ENCODE peak calls at places on chromosome 14, in four cellular contexts. G, R, A and I are unnamed samples.

GRCh38 chr14:36313898-36314297 is 6.5 kb downstream of the MBIP start:
- DNase-seq in G (no peak), R (no peak), A (no peak), I (no peak)

GRCh38 chr14:36519431-36520321 is at the start of gene NKX2-1:
- DNase-seq in G (no peak), R (no peak), A (no peak), I (no peak)

GRCh38 chr14:82740547-82740946 is 1206.9 kb upstream of the SEL1L start:
- DNase-seq in G (no peak), R (no peak), A (no peak), I (no peak)

GRCh38 chr14:70809238-70810214 is at the start of gene MAP3K9:
- DNase-seq in G (peak; percentile 54), R (peak; percentile 95), A (peak; percentile 75), I (no peak)

GRCh38 chr14:55837467-55837866 is 257.5 kb downstream of the KTN1 start:
- DNase-seq in G (no peak), R (no peak), A (no peak), I (no peak)

GRCh38 chr14:99601301-99601945 is 2.6 kb downstream of the CCDC85C start:
- DNase-seq in G (peak; percentile 79), R (no peak), A (no peak), I (no peak)

GRCh38 chr14:26872930-26873470 is 275.2 kb upstream of the NOVA1 start:
- DNase-seq in G (no peak), R (no peak), A (no peak), I (no peak)

GRCh38 chr14:54805080-54805479 is 97.5 kb downstream of the GCH1 start:
- DNase-seq in G (no peak), R (no peak), A (no peak), I (no peak)

GRCh38 chr14:36521598-36522345 is 1.7 kb upstream of the NKX2-1 start:
- DNase-seq in G (no peak), R (no peak), A (no peak), I (no peak)

GRCh38 chr14:22523283-22523682 is 65.7 kb downstream of the DAD1 start:
- DNase-seq in G (no peak), R (no peak), A (no peak), I (no peak)

GRCh38 chr14:22520235-22520634 is 68.8 kb downstream of the DAD1 start:
- DNase-seq in G (no peak), R (peak; percentile 47), A (no peak), I (peak; percentile 34)

GRCh38 chr14:22524105-22524783 is 64.8 kb downstream of the DAD1 start:
- DNase-seq in G (no peak), R (no peak), A (no peak), I (no peak)

GRCh38 chr14:22520786-22521185 is 68.2 kb downstream of the DAD1 start:
- DNase-seq in G (no peak), R (no peak), A (no peak), I (no peak)

GRCh38 chr14:22521449-22522239 is 67.4 kb downstream of the DAD1 start:
- DNase-seq in G (no peak), R (no peak), A (no peak), I (no peak)
- H3K4me3 ChIP-seq in G (no peak overlapping the region), R (no peak overlapping the region), A (no peak overlapping the region), I (no peak overlapping the region)

GRCh38 chr14:77120771-77121743 is 20.5 kb downstream of the ZDHHC22 start:
- DNase-seq in G (no peak), R (no peak), A (no peak), I (no peak)
- H3K4me3 ChIP-seq in G (no peak overlapping the region), R (no peak overlapping the region), A (no peak overlapping the region), I (no peak overlapping the region)

GRCh38 chr14:24259282-24260025 is 3.5 kb downstream of the TGM1 start:
- DNase-seq in G (peak; percentile 31), R (no peak), A (no peak), I (no peak)
- H3K4me3 ChIP-seq in G (no peak overlapping the region), R (no peak overlapping the region), A (no peak overlapping the region), I (no peak overlapping the region)

GRCh38 chr14:103550451-103551337 is 11.8 kb downstream of the BAG5 start:
- DNase-seq in G (no peak), R (no peak), A (no peak), I (no peak)

GRCh38 chr14:103551338-103551762 is 11.1 kb downstream of the BAG5 start:
- DNase-seq in G (no peak), R (no peak), A (peak; percentile 42), I (no peak)

GRCh38 chr14:103547941-103548462 is 14.5 kb downstream of the BAG5 start:
- DNase-seq in G (no peak), R (no peak), A (no peak), I (no peak)

GRCh38 chr14:103548463-103549351 is 13.8 kb downstream of the BAG5 start:
- DNase-seq in G (no peak), R (no peak), A (no peak), I (no peak)

DNA sequence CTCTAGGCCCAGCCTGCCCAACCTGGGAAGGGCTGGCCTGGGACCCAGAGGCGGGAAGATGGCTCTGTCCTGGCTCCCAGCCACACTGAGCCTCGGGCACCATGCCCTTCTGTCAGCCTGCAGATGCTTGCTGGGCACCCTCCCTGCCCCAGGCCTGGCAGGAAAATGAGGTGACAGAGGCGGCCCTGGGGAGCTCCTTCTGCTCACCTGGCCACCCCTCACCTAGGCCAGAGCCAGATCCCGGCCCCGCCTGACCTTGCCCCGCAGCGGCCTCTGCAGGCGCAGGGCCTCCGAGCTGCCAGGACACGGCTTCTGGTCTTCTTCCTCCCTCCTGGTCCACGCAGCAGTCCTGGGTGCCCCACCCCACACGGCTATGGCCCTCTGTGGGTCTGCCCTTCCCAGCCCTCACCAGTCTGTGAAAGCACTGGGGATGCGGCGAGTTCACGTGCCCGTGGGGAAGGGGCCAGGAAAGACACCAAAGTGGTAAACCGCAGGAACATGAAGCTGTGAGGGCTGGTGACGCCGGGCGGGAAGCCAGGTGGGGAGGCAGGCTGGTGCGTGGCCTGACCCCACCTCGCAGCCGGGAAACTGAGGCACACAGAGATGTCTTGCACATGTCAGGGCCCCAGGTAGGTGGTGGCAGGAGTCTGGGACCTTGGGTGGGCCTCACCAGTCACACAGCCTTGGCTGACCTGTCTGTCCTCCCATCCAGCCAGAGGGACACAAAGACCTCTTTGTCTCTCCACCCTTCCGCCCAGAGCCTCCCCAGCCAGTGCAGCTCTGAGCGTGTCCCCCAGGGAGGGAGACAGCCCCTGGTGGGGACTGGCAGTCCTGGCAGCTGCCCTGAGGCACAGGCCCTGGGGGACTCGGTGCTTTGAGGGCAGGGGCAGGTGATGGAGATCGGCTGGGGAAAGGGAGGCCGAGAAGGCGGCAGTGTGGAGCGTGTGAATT is 12.8 kb downstream of the BAG5 start:
- DNase-seq in G (no peak), R (no peak), A (no peak), I (no peak)
- H3K4me3 ChIP-seq in G (no peak overlapping the region), R (no peak overlapping the region), A (no peak overlapping the region), I (no peak overlapping the region)

DNA sequence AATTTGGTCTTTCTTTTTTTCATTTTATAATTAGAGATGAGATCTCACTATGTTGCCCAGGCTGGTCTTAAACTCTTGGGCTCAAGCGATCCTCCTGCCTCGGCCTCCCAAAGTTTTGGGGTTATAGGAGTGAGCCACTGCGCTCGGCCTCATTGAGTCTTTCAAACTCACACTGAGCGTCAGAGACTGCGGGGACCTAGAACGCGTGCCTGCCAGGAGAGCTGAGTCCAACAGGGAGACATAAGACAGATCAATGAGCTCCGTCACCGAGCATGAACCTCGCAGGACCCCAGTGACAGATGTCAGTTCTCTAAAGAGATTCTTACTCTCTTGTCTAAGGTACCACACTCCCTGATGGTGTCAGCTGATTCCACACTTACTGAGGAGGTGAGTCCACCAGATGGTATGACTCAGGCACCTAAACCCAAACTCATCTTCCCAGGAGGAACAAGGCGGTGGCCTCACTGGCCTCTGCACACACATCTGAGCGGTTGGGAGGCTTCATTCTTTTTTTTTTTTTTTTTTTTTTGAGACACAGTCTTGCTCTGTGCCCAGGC is 58.9 kb downstream of the CCDC88C start:
- DNase-seq in G (no peak), R (no peak), A (no peak), I (no peak)
- H3K4me3 ChIP-seq in G (no peak overlapping the region), R (no peak overlapping the region), A (no peak overlapping the region), I (no peak overlapping the region)

GRCh38 chr14:96741151-96741977 is 55.8 kb upstream of the VRK1 start:
- DNase-seq in G (no peak), R (no peak), A (peak; percentile 23), I (no peak)
- H3K4me3 ChIP-seq in G (peak overlapping the region; percentile 45), R (peak overlapping the region; percentile 50), A (no peak overlapping the region), I (peak overlapping the region; percentile 51)

GRCh38 chr14:22541721-22542120 is 47.3 kb downstream of the DAD1 start:
- DNase-seq in G (no peak), R (no peak), A (no peak), I (no peak)

GRCh38 chr14:22540811-22541360 is 48.1 kb downstream of the DAD1 start:
- DNase-seq in G (no peak), R (no peak), A (no peak), I (no peak)

GRCh38 chr14:22539831-22540230 is 49.2 kb downstream of the DAD1 start:
- DNase-seq in G (no peak), R (no peak), A (no peak), I (no peak)

GRCh38 chr14:22538671-22539228 is 50.3 kb downstream of the DAD1 start:
- DNase-seq in G (no peak), R (no peak), A (no peak), I (no peak)

DNA sequence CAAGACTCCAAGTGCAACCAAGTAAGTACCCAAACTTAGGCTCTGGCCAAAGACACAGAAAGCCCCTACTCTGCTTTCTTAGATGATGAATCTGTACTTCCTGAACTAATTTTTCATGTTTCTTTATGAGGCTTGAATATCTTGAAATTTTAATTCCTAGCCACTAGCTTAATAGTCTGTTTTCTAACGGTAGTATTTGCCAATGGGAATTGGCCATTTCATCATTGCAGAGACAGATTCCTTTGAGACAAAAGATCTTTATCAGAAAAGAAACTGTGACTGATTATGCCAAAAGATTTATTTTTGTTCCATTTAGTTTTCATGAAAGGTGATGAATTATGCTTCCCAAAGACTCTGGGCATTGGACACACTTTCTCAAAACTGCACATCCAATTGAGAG is 48.7 kb downstream of the DAD1 start:
- DNase-seq in G (no peak), R (no peak), A (no peak), I (no peak)
- H3K4me3 ChIP-seq in G (no peak overlapping the region), R (no peak overlapping the region), A (no peak overlapping the region), I (no peak overlapping the region)

GRCh38 chr14:33454707-33455106 is 496.2 kb downstream of the EGLN3 start:
- DNase-seq in G (no peak), R (no peak), A (no peak), I (no peak)
- H3K4me3 ChIP-seq in G (no peak overlapping the region), R (no peak overlapping the region), A (no peak overlapping the region), I (no peak overlapping the region)